ENCODE peak calls at places on chromosome X, in five cellular contexts. V is HepG2, A is A549, N is K562, X is GM12878. M is an unnamed sample.
A peak's percentile ranks its signal among the peaks of the same experiment; 100 is the strongest.

GRCh38 chrX:105664243-105664642 is 158.1 kb upstream of the NRK start:
- DNase-seq in V (no peak), A (no peak), N (no peak), X (no peak), M (no peak)

GRCh38 chrX:131955099-131955777 is 67.9 kb upstream of the STK26 start:
- DNase-seq in V (no peak), A (no peak), N (no peak), X (no peak), M (no peak)

GRCh38 chrX:2879670-2880069 is 49.5 kb downstream of the ARSD start:
- DNase-seq in V (no peak), A (no peak), N (no peak), X (no peak), M (no peak)

GRCh38 chrX:40148439-40149285 is 50.9 kb upstream of the BCOR start:
- DNase-seq in V (no peak), A (no peak), N (peak; percentile 57), X (no peak), M (peak; percentile 15)

GRCh38 chrX:1435241-1435900 is 17.3 kb downstream of the ASMTL start:
- DNase-seq in V (no peak), A (no peak), N (no peak), X (no peak), M (peak; percentile 7)

GRCh38 chrX:19512961-19513360 is 2.3 kb downstream of the MAP3K15 start:
- DNase-seq in V (no peak), A (no peak), N (no peak), X (no peak), M (no peak)

GRCh38 chrX:42273387-42273786 is 350.0 kb upstream of the CASK start:
- DNase-seq in V (no peak), A (no peak), N (no peak), X (no peak), M (no peak)

GRCh38 chrX:132876509-132876837 is 82.0 kb downstream of the HS6ST2 start:
- DNase-seq in V (no peak), A (no peak), N (no peak), X (no peak), M (peak; percentile 21)

GRCh38 chrX:2592279-2592678 is 91.5 kb upstream of the DHRSX start:
- DNase-seq in V (no peak), A (no peak), N (no peak), X (no peak), M (no peak)

GRCh38 chrX:141903400-141904155 is at the start of gene MAGEC1:
- DNase-seq in V (no peak), A (no peak), N (peak; percentile 52), X (no peak), M (no peak)

GRCh38 chrX:27815209-27815608 is 7.4 kb downstream of the MAGEB10 start:
- DNase-seq in V (no peak), A (peak; percentile 4), N (no peak), X (no peak), M (no peak)

GRCh38 chrX:133134282-133134681 is 37.4 kb upstream of the USP26 start:
- DNase-seq in V (no peak), A (no peak), N (no peak), X (no peak), M (no peak)

GRCh38 chrX:152861116-152861515 is 30.3 kb downstream of the NSDHL start:
- DNase-seq in V (no peak), A (no peak), N (no peak), X (no peak), M (no peak)

GRCh38 chrX:113400193-113400704 is 559.6 kb upstream of the AMOT start:
- DNase-seq in V (peak; percentile 14), A (no peak), N (no peak), X (no peak), M (no peak)

GRCh38 chrX:68665502-68665901 is 18.0 kb downstream of the STARD8 start:
- DNase-seq in V (no peak), A (no peak), N (no peak), X (no peak), M (no peak)

GRCh38 chrX:52424658-52425057 is 55.8 kb downstream of the XAGE2 start:
- DNase-seq in V (no peak), A (no peak), N (no peak), X (no peak), M (no peak)

GRCh38 chrX:71998836-71999509 is 88.3 kb downstream of the NHSL2 start:
- DNase-seq in V (peak; percentile 12), A (peak; percentile 46), N (peak; percentile 42), X (no peak), M (no peak)

GRCh38 chrX:107721318-107721717 is 54.3 kb downstream of the TSC22D3 start:
- DNase-seq in V (no peak), A (no peak), N (no peak), X (no peak), M (no peak)

GRCh38 chrX:41590641-41591040 is 98.1 kb upstream of the GPR34 start:
- DNase-seq in V (no peak), A (no peak), N (no peak), X (no peak), M (no peak)

GRCh38 chrX:7351946-7352345 is 204.0 kb upstream of the PUDP start:
- DNase-seq in V (no peak), A (no peak), N (no peak), X (no peak), M (no peak)

GRCh38 chrX:148507413-148507812 is 7.0 kb downstream of the AFF2 start:
- DNase-seq in V (no peak), A (no peak), N (no peak), X (no peak), M (no peak)

GRCh38 chrX:39487166-39488006 is 610.4 kb downstream of the BCOR start:
- DNase-seq in V (no peak), A (no peak), N (no peak), X (peak; percentile 16), M (no peak)

GRCh38 chrX:110212299-110212698 is 105.6 kb downstream of the AMMECR1 start:
- DNase-seq in V (no peak), A (peak; percentile 17), N (peak; percentile 11), X (no peak), M (no peak)

GRCh38 chrX:131734621-131735020 is 190.7 kb downstream of the OR13H1 start:
- DNase-seq in V (no peak), A (no peak), N (no peak), X (peak; percentile 93), M (no peak)

GRCh38 chrX:63855896-63856295 is 70.9 kb upstream of the ARHGEF9 start:
- DNase-seq in V (no peak), A (no peak), N (no peak), X (no peak), M (no peak)

GRCh38 chrX:154490021-154490413 is 412 bp downstream of the SLC10A3 start:
- DNase-seq in V (no peak), A (peak; percentile 31), N (no peak), X (no peak), M (no peak)

GRCh38 chrX:67619253-67619652 is 75.4 kb downstream of the AR start:
- DNase-seq in V (no peak), A (no peak), N (no peak), X (no peak), M (no peak)

GRCh38 chrX:19810809-19811208 is 76.6 kb downstream of the SH3KBP1 start:
- DNase-seq in V (peak; percentile 16), A (no peak), N (no peak), X (no peak), M (no peak)

GRCh38 chrX:69538321-69538876 is 34.3 kb downstream of the NALF2 start:
- DNase-seq in V (peak; percentile 52), A (peak; percentile 70), N (peak; percentile 77), X (no peak), M (peak; percentile 77)

GRCh38 chrX:69033936-69034335 is 131.3 kb downstream of the PJA1 start:
- DNase-seq in V (no peak), A (no peak), N (no peak), X (no peak), M (no peak)

GRCh38 chrX:30278365-30278764 is 30.8 kb downstream of the NR0B1 start:
- DNase-seq in V (no peak), A (no peak), N (no peak), X (no peak), M (no peak)

GRCh38 chrX:30282527-30282926 is 26.7 kb downstream of the NR0B1 start:
- DNase-seq in V (no peak), A (no peak), N (no peak), X (no peak), M (no peak)

GRCh38 chrX:30280428-30280827 is 28.8 kb downstream of the NR0B1 start:
- DNase-seq in V (no peak), A (no peak), N (no peak), X (no peak), M (no peak)

DNA sequence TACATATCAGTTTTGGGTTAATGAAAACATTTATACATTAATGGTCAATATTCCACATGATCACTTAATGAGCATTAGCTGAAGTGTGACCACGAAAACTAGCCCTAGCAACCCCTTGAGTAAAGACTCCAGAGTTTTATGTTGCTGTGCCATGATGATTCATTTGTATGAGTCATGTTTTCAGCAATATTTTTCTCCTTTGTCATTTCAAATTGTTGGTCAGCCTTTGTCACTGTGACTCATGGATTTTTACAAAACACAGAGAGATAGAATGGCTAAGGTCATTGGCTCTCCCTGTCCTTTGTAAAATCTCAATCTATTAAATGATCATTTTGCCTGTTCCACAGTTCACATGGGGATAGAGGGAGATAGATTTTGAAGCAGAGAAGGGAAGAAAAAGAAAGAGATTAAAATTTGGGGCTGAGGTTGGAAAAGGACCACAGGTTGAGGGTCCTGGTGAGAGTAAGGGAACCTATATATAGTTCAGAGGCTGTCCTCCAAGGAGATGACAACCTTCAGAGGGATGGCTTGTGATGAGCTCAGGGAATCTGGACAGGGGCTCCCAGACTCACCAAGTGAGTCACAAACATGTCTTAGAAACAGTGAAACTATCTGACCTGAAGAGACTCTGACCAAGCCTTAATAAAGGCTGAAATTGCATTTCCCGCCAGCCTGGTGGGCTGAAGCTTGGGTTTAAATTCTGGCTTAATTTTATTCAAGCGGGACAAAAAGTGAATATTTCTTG is 25.6 kb downstream of the NR0B1 start:
- DNase-seq in V (peak; percentile 22), A (peak; percentile 76), N (peak; percentile 61), X (no peak), M (no peak)
- TF ChIP-seq ESRRA in V (no peak), A (no peak), N (peak; percentile 53), X (no peak), M (no peak)

GRCh38 chrX:15751160-15751819 is 13.2 kb downstream of the CA5B start:
- DNase-seq in V (no peak), A (no peak), N (no peak), X (no peak), M (no peak)
- TF ChIP-seq ESRRA in V (no peak), A (no peak), N (no peak), X (no peak), M (no peak)

GRCh38 chrX:23434356-23434884 is 99.8 kb downstream of the PTCHD1 start:
- DNase-seq in V (no peak), A (no peak), N (no peak), X (no peak), M (no peak)
- TF ChIP-seq ESRRA in V (no peak), A (no peak), N (no peak), X (no peak), M (no peak)

DNA sequence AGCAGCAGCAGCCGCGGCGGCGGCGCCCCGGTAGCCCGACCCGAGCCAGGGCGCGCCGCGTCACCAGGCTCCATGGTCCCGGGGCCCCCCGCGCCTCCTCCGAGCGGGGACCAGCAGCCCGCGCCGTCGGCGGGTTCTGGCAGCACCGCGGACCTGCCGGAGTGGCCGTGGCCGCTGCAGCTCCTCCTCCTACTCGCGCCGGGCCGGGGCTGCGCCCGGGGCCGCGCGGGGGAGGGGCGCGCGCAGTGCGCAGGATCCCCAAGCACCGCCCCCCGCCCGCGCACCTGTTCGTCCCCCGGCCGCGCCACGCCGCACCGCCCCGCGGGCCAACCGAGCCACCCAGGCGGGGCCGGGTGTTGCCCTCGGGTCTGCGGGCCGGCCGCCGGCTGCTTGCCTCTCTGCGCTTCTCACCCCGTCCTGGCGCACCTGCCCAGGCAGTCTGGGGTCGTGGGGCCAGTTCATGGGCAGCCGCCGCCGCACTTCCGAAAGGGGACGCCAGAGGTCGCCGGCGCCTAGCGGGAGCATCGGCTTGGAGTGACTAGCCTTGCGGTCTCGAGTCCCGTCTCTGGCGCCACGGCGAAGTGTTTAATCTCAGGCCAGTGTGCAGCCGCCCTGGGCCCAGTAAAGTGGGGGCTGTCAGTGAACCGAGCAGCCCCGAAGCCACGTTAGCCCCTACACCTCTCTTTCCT is at the start of gene SLC9A7:
- DNase-seq in V (peak; percentile 52), A (peak; percentile 55), N (peak; percentile 46), X (peak; percentile 33), M (peak; percentile 84)
- TF ChIP-seq ESRRA in V (no peak), A (no peak), N (no peak), X (no peak), M (no peak)